ENCODE peak calls at places on chromosomes 11 and 22, in four cellular contexts. B is HCT116, P is HepG2, Y is K562. M is an unnamed sample.

GRCh38 chr11:104332110-104332509 is 168.2 kb upstream of the PDGFD start:
- DNase-seq in P (peak; percentile 5), Y (no peak), B (peak; percentile 32), M (no peak)

GRCh38 chr11:74493816-74494630 is 499 bp upstream of the LIPT2 start:
- DNase-seq in B (peak; percentile 22), P (no peak), Y (no peak), M (no peak)

GRCh38 chr22:41532908-41533825 is 11.1 kb downstream of the POLR3H start:
- DNase-seq in Y (peak; percentile 60), P (peak; percentile 58), B (no peak), M (no peak)

GRCh38 chr22:27885977-27886842 is 32.8 kb downstream of the PITPNB start:
- DNase-seq in Y (peak; percentile 32), B (peak; percentile 8), P (peak; percentile 35), M (peak; percentile 39)

GRCh38 chr11:104564921-104565580 is 333.2 kb downstream of the CASP12 start:
- DNase-seq in B (no peak), P (no peak), Y (no peak), M (no peak)

GRCh38 chr11:96001037-96001436 is 77.1 kb upstream of the MTMR2 start:
- DNase-seq in B (no peak), Y (no peak), P (no peak), M (no peak)

GRCh38 chr22:38963872-38964271 is 6.5 kb downstream of the APOBEC3A start:
- DNase-seq in Y (no peak), B (no peak), P (peak; percentile 68), M (no peak)

GRCh38 chr11:134047586-134047999 is 21.3 kb upstream of the JAM3 start:
- DNase-seq in B (no peak), P (no peak), Y (no peak), M (no peak)

GRCh38 chr11:46429709-46430108 is 38.1 kb upstream of the CHRM4 start:
- DNase-seq in P (no peak), B (no peak), Y (no peak), M (no peak)

GRCh38 chr22:46969491-46969890 is 207.0 kb downstream of the TBC1D22A start:
- DNase-seq in B (no peak), P (no peak), Y (no peak), M (no peak)

GRCh38 chr11:85875505-85875904 is 20.3 kb downstream of the CCDC83 start:
- DNase-seq in P (no peak), Y (no peak), B (no peak), M (peak; percentile 65)

GRCh38 chr22:44365832-44366231 is 53.1 kb upstream of the SHISAL1 start:
- DNase-seq in Y (no peak), B (no peak), P (no peak), M (no peak)

GRCh38 chr11:12526789-12527188 is 147.4 kb upstream of the TEAD1 start:
- DNase-seq in Y (no peak), P (no peak), B (no peak), M (no peak)

GRCh38 chr11:110564676-110565343 is 135.1 kb downstream of the FDX1 start:
- DNase-seq in Y (no peak), P (no peak), B (no peak), M (no peak)

GRCh38 chr11:2387266-2387982 is 10.3 kb downstream of the CD81 start:
- DNase-seq in B (no peak), Y (no peak), P (no peak), M (no peak)

GRCh38 chr11:6618117-6619020 is 853 bp downstream of the TPP1 start:
- DNase-seq in P (peak; percentile 44), Y (peak; percentile 87), B (no peak), M (no peak)

GRCh38 chr22:50180727-50181521 is 4.8 kb upstream of the TRABD start:
- DNase-seq in P (no peak), Y (no peak), B (no peak), M (no peak)

GRCh38 chr22:44968736-44969135 is 41.1 kb downstream of the PHF21B start:
- DNase-seq in P (no peak), B (no peak), Y (no peak), M (no peak)

GRCh38 chr11:41848349-41848748 is 388.9 kb upstream of the LRRC4C start:
- DNase-seq in P (no peak), B (no peak), Y (no peak), M (no peak)

GRCh38 chr22:36425977-36426523 is 38.3 kb upstream of the MYH9 start:
- DNase-seq in Y (peak; percentile 73), P (peak; percentile 74), B (no peak), M (no peak)

GRCh38 chr11:128692750-128693578 is 908 bp upstream of the FLI1 start:
- DNase-seq in B (no peak), P (no peak), Y (no peak), M (no peak)

GRCh38 chr11:35305670-35306382 is 113.5 kb downstream of the SLC1A2 start:
- DNase-seq in Y (peak; percentile 63), B (peak; percentile 13), P (peak; percentile 12), M (no peak)

GRCh38 chr11:94449437-94449836 is 44.2 kb downstream of the MRE11 start:
- DNase-seq in B (no peak), P (peak; percentile 83), Y (no peak), M (peak; percentile 99)

GRCh38 chr11:109641549-109641948 is 219.6 kb downstream of the C11orf87 start:
- DNase-seq in P (peak; percentile 3), Y (no peak), B (no peak), M (no peak)

GRCh38 chr11:6321961-6322362 is 1.7 kb upstream of the CAVIN3 start:
- DNase-seq in B (peak; percentile 52), Y (no peak), P (no peak), M (peak; percentile 71)

GRCh38 chr22:50177537-50178470 is 7.3 kb downstream of the PANX2 start:
- DNase-seq in Y (no peak), P (no peak), B (no peak), M (no peak)

GRCh38 chr11:29293825-29294224 is 723.0 kb downstream of the KCNA4 start:
- DNase-seq in B (peak; percentile 18), P (peak; percentile 5), Y (no peak), M (no peak)

GRCh38 chr22:41557401-41558240 is 3.2 kb upstream of the CSDC2 start:
- DNase-seq in B (no peak), P (peak; percentile 70), Y (peak; percentile 44), M (no peak)

GRCh38 chr11:115580416-115580815 is 76.2 kb upstream of the CADM1 start:
- DNase-seq in P (no peak), Y (no peak), B (no peak), M (no peak)

GRCh38 chr11:112499908-112500204 is 239.2 kb upstream of the PLET1 start:
- DNase-seq in Y (no peak), B (no peak), P (no peak), M (no peak)

GRCh38 chr11:65946655-65947054 is 1.4 kb downstream of the TSGA10IP start:
- DNase-seq in P (no peak), Y (no peak), B (no peak), M (no peak)

GRCh38 chr11:65944767-65945166 is 513 bp upstream of the TSGA10IP start:
- DNase-seq in P (no peak), B (no peak), Y (no peak), M (no peak)

GRCh38 chr11:65945941-65946558 is 770 bp downstream of the TSGA10IP start:
- DNase-seq in B (no peak), P (no peak), Y (no peak), M (no peak)

GRCh38 chr11:65944191-65944590 is 1.1 kb upstream of the TSGA10IP start:
- DNase-seq in Y (no peak), P (no peak), B (no peak), M (no peak)

GRCh38 chr11:65945430-65945911 is at the start of gene TSGA10IP:
- DNase-seq in B (no peak), Y (no peak), P (no peak), M (no peak)
- TF ChIP-seq POLR2AphosphoS5 in B (no peak), Y (no peak), P (no peak), M (no peak)

DNA sequence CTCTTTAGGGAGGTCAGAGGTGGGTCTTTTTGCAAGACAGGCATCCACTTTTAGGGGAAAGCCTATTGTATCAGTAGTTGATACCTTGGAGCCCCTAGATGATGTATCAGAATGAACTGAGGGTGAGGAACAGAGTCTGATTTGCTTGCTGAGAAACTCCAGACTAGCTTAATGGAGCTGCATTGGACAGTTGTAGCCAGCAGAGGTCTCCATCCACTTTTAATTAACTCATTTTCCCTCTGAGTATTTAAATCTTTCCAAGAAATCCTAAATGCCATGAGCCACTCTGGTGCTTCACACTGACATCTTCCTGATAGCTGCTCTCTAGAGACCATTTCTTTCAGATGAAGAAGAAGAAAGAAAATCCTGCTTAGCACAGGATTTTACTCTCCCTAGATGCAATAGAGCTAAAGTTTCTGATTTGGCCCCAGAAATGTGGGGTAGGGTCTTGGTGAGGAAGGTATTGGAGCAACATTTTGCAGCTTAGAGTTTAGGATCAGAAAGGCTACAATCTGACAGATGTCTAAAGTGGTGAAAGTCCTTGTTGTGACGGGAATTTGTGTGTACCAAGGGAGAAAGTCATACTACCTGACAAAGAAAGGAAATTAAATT is 38.0 kb downstream of the EXT2 start:
- DNase-seq in B (no peak), P (peak; percentile 17), Y (peak; percentile 34), M (no peak)
- TF ChIP-seq TCF7L2 in B (no peak), P (no peak), Y (no peak), M (no peak)

GRCh38 chr11:67286621-67287333 is 2.3 kb upstream of the ANKRD13D start:
- DNase-seq in B (no peak), Y (no peak), P (no peak), M (no peak)

GRCh38 chr11:67288452-67289225 is 464 bp upstream of the ANKRD13D start:
- DNase-seq in P (peak; percentile 85), Y (peak; percentile 92), B (peak; percentile 54), M (no peak)

GRCh38 chr11:67289226-67289650 is at the start of gene ANKRD13D:
- DNase-seq in B (no peak), Y (peak; percentile 91), P (no peak), M (no peak)

GRCh38 chr11:67288198-67288451 is 978 bp upstream of the ANKRD13D start:
- DNase-seq in B (no peak), P (no peak), Y (no peak), M (no peak)

GRCh38 chr11:67287355-67288197 is 1.5 kb upstream of the ANKRD13D start:
- DNase-seq in Y (no peak), P (no peak), B (no peak), M (no peak)
- TF ChIP-seq POLR2AphosphoS5 in Y (no peak), P (no peak), B (no peak), M (no peak)

DNA sequence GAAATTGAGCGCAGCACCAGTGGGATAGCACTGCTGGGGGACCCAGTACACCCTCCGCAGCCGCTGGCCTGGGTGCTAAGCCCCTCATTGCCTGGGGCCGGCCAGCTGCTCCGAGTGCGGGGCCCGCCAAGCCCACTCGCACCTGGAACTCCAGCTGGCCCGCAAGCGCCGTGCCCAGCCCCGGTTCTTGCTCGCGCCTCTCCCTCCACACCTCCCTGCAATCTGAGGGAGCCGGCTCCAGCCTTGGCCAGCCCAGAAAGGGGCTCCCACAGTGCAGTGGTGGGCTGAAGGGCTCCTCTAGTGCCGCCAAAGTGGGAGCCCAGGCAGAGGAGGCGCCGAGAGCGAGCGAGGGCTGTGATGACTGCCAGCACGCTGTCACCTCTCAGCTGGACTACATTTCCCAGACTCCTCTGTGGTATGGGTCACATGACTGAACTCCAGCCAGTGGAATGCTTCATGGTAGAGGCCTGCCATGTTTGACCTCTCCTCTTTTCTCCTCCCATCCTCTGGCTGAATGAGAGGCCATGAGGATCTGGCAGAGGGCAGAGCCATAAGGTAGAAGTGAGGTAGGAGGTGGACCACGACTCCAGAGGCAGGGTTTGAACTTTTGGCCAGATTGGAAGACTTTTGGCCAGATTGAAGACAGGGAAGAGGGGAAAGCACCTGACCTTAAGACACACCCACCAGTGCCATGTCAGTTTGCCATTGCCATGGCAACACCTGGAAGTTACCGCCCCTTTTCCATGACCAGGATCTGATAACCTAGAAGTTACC is 6.2 kb downstream of the MRGPRD start:
- DNase-seq in B (peak; percentile 77), P (no peak), Y (peak; percentile 76), M (no peak)
- TF ChIP-seq TCF7L2 in B (no peak), P (no peak), Y (no peak), M (no peak)

GRCh38 chr11:33692013-33692504 is 8.6 kb downstream of the C11orf91 start:
- DNase-seq in P (peak; percentile 76), B (peak; percentile 81), Y (no peak), M (peak; percentile 95)
- TF ChIP-seq POLR2AphosphoS5 in P (no peak), B (peak; percentile 29), Y (no peak), M (peak; percentile 62)

M was measured in Panc1.